ENCODE peak calls at places on chromosomes 6 and 20, in eight cellular contexts. One of them, this sample, is unnamed. For H3K9me3 and H3K4me1, the result is how much of the 10 kb centered on the place peaks cover.

GRCh38 chr6:34423254-34423653 is 2.6 kb downstream of the RPS10 start:
- DNase-seq in astrocyte: peak
- DNase-seq in right atrium auricular region: no peak
- DNase-seq in CD8-positive, alpha-beta T cell: no peak
- DNase-seq in heart right ventricle: no peak
- DNase-seq in adrenal gland: no peak
- DNase-seq in mesenchymal stem cell: peak
- DNase-seq in CD4-positive, CD25-positive, alpha-beta regulatory T cell: no peak
- DNase-seq in this sample: no peak

GRCh38 chr6:7166410-7167293 is 58.9 kb downstream of the RREB1 start:
- DNase-seq in CD8-positive, alpha-beta T cell: no peak
- DNase-seq in right atrium auricular region: peak
- DNase-seq in heart right ventricle: no peak
- DNase-seq in CD4-positive, CD25-positive, alpha-beta regulatory T cell: no peak
- DNase-seq in adrenal gland: no peak
- DNase-seq in mesenchymal stem cell: peak
- DNase-seq in astrocyte: peak
- DNase-seq in this sample: peak

GRCh38 chr6:125293587-125293986 is 8.2 kb downstream of the HDDC2 start:
- DNase-seq in CD4-positive, CD25-positive, alpha-beta regulatory T cell: no peak
- DNase-seq in right atrium auricular region: no peak
- DNase-seq in mesenchymal stem cell: no peak
- DNase-seq in heart right ventricle: no peak
- DNase-seq in adrenal gland: no peak
- DNase-seq in astrocyte: no peak
- DNase-seq in CD8-positive, alpha-beta T cell: no peak
- DNase-seq in this sample: no peak

GRCh38 chr6:90818163-90818562 is 231.3 kb upstream of the MAP3K7 start:
- DNase-seq in CD8-positive, alpha-beta T cell: no peak
- DNase-seq in mesenchymal stem cell: peak
- DNase-seq in heart right ventricle: no peak
- DNase-seq in CD4-positive, CD25-positive, alpha-beta regulatory T cell: no peak
- DNase-seq in right atrium auricular region: no peak
- DNase-seq in adrenal gland: no peak
- DNase-seq in astrocyte: no peak
- DNase-seq in this sample: peak

GRCh38 chr6:4128072-4128471 is 7.3 kb downstream of the ECI2 start:
- DNase-seq in mesenchymal stem cell: no peak
- DNase-seq in adrenal gland: no peak
- DNase-seq in astrocyte: peak
- DNase-seq in CD8-positive, alpha-beta T cell: no peak
- DNase-seq in right atrium auricular region: no peak
- DNase-seq in CD4-positive, CD25-positive, alpha-beta regulatory T cell: no peak
- DNase-seq in heart right ventricle: no peak
- DNase-seq in this sample: no peak

GRCh38 chr6:114342826-114343781 is at the start of gene HS3ST5:
- DNase-seq in mesenchymal stem cell: peak
- DNase-seq in CD8-positive, alpha-beta T cell: no peak
- DNase-seq in right atrium auricular region: no peak
- DNase-seq in adrenal gland: peak
- DNase-seq in CD4-positive, CD25-positive, alpha-beta regulatory T cell: no peak
- DNase-seq in heart right ventricle: peak
- DNase-seq in astrocyte: peak
- DNase-seq in this sample: peak

GRCh38 chr6:153210083-153210482 is 79.0 kb upstream of the RGS17 start:
- DNase-seq in right atrium auricular region: no peak
- DNase-seq in CD4-positive, CD25-positive, alpha-beta regulatory T cell: peak
- DNase-seq in CD8-positive, alpha-beta T cell: no peak
- DNase-seq in heart right ventricle: no peak
- DNase-seq in astrocyte: peak
- DNase-seq in mesenchymal stem cell: peak
- DNase-seq in adrenal gland: no peak
- DNase-seq in this sample: peak

GRCh38 chr6:145699462-145699861 is 35.9 kb downstream of the EPM2A start:
- DNase-seq in adrenal gland: no peak
- DNase-seq in right atrium auricular region: no peak
- DNase-seq in mesenchymal stem cell: peak
- DNase-seq in CD8-positive, alpha-beta T cell: no peak
- DNase-seq in CD4-positive, CD25-positive, alpha-beta regulatory T cell: no peak
- DNase-seq in heart right ventricle: no peak
- DNase-seq in astrocyte: peak
- DNase-seq in this sample: no peak

GRCh38 chr6:86728976-86729375 is 208.4 kb upstream of the HTR1E start:
- DNase-seq in adrenal gland: no peak
- DNase-seq in astrocyte: no peak
- DNase-seq in right atrium auricular region: no peak
- DNase-seq in heart right ventricle: no peak
- DNase-seq in CD8-positive, alpha-beta T cell: no peak
- DNase-seq in mesenchymal stem cell: no peak
- DNase-seq in CD4-positive, CD25-positive, alpha-beta regulatory T cell: no peak
- DNase-seq in this sample: no peak

GRCh38 chr20:47097691-47098622 is 203.3 kb downstream of the EYA2 start:
- DNase-seq in CD4-positive, CD25-positive, alpha-beta regulatory T cell: no peak
- DNase-seq in heart right ventricle: no peak
- DNase-seq in astrocyte: no peak
- DNase-seq in adrenal gland: no peak
- DNase-seq in right atrium auricular region: no peak
- DNase-seq in CD8-positive, alpha-beta T cell: no peak
- DNase-seq in mesenchymal stem cell: no peak
- DNase-seq in this sample: no peak

GRCh38 chr6:108157234-108157971 is 8.4 kb upstream of the NR2E1 start:
- DNase-seq in adrenal gland: no peak
- DNase-seq in heart right ventricle: no peak
- DNase-seq in astrocyte: no peak
- DNase-seq in CD4-positive, CD25-positive, alpha-beta regulatory T cell: no peak
- DNase-seq in mesenchymal stem cell: no peak
- DNase-seq in CD8-positive, alpha-beta T cell: no peak
- DNase-seq in right atrium auricular region: no peak
- DNase-seq in this sample: no peak

GRCh38 chr6:147382945-147383554 is 125.4 kb upstream of the SAMD5 start:
- DNase-seq in CD8-positive, alpha-beta T cell: no peak
- DNase-seq in CD4-positive, CD25-positive, alpha-beta regulatory T cell: peak
- DNase-seq in right atrium auricular region: no peak
- DNase-seq in mesenchymal stem cell: peak
- DNase-seq in heart right ventricle: no peak
- DNase-seq in adrenal gland: no peak
- DNase-seq in astrocyte: peak
- DNase-seq in this sample: peak

GRCh38 chr6:53986165-53986720 is 125.0 kb upstream of the MLIP start:
- DNase-seq in CD8-positive, alpha-beta T cell: no peak
- DNase-seq in right atrium auricular region: no peak
- DNase-seq in heart right ventricle: peak
- DNase-seq in astrocyte: peak
- DNase-seq in CD4-positive, CD25-positive, alpha-beta regulatory T cell: peak
- DNase-seq in mesenchymal stem cell: peak
- DNase-seq in adrenal gland: peak
- DNase-seq in this sample: peak

GRCh38 chr6:89146748-89147715 is 1.2 kb downstream of the PM20D2 start:
- DNase-seq in CD4-positive, CD25-positive, alpha-beta regulatory T cell: peak
- DNase-seq in right atrium auricular region: no peak
- DNase-seq in heart right ventricle: peak
- DNase-seq in astrocyte: peak
- DNase-seq in CD8-positive, alpha-beta T cell: no peak
- DNase-seq in adrenal gland: no peak
- DNase-seq in mesenchymal stem cell: peak
- DNase-seq in this sample: peak

GRCh38 chr20:57612436-57612835 is 7.8 kb downstream of the ZBP1 start:
- DNase-seq in CD4-positive, CD25-positive, alpha-beta regulatory T cell: no peak
- DNase-seq in right atrium auricular region: no peak
- DNase-seq in astrocyte: no peak
- DNase-seq in heart right ventricle: no peak
- DNase-seq in adrenal gland: no peak
- DNase-seq in CD8-positive, alpha-beta T cell: no peak
- DNase-seq in mesenchymal stem cell: no peak
- DNase-seq in this sample: no peak

GRCh38 chr6:69756357-69756756 is 40.5 kb downstream of the LMBRD1 start:
- DNase-seq in mesenchymal stem cell: no peak
- DNase-seq in CD4-positive, CD25-positive, alpha-beta regulatory T cell: no peak
- DNase-seq in right atrium auricular region: no peak
- DNase-seq in CD8-positive, alpha-beta T cell: no peak
- DNase-seq in adrenal gland: no peak
- DNase-seq in astrocyte: no peak
- DNase-seq in heart right ventricle: no peak
- DNase-seq in this sample: no peak

GRCh38 chr6:22476811-22477210 is 92.6 kb upstream of the HDGFL1 start:
- DNase-seq in astrocyte: peak
- DNase-seq in heart right ventricle: no peak
- DNase-seq in mesenchymal stem cell: peak
- DNase-seq in CD8-positive, alpha-beta T cell: no peak
- DNase-seq in right atrium auricular region: no peak
- DNase-seq in CD4-positive, CD25-positive, alpha-beta regulatory T cell: no peak
- DNase-seq in adrenal gland: no peak
- DNase-seq in this sample: no peak

GRCh38 chr6:150573041-150573681 is 26.5 kb upstream of the PLEKHG1 start:
- DNase-seq in right atrium auricular region: no peak
- DNase-seq in mesenchymal stem cell: peak
- DNase-seq in CD4-positive, CD25-positive, alpha-beta regulatory T cell: no peak
- DNase-seq in heart right ventricle: peak
- DNase-seq in CD8-positive, alpha-beta T cell: no peak
- DNase-seq in adrenal gland: peak
- DNase-seq in astrocyte: no peak
- DNase-seq in this sample: peak

GRCh38 chr6:7172605-7173185 is 64.9 kb downstream of the RREB1 start:
- DNase-seq in CD8-positive, alpha-beta T cell: no peak
- DNase-seq in adrenal gland: no peak
- DNase-seq in astrocyte: peak
- DNase-seq in mesenchymal stem cell: no peak
- DNase-seq in heart right ventricle: no peak
- DNase-seq in CD4-positive, CD25-positive, alpha-beta regulatory T cell: no peak
- DNase-seq in right atrium auricular region: no peak
- DNase-seq in this sample: no peak

GRCh38 chr20:64039293-64040160 is 3.5 kb downstream of the C20orf204 start:
- DNase-seq in CD4-positive, CD25-positive, alpha-beta regulatory T cell: no peak
- DNase-seq in mesenchymal stem cell: no peak
- DNase-seq in CD8-positive, alpha-beta T cell: no peak
- DNase-seq in adrenal gland: no peak
- DNase-seq in heart right ventricle: no peak
- DNase-seq in right atrium auricular region: no peak
- DNase-seq in astrocyte: no peak
- DNase-seq in this sample: no peak

GRCh38 chr20:64038252-64038578 is 2.2 kb downstream of the C20orf204 start:
- DNase-seq in adrenal gland: no peak
- DNase-seq in CD4-positive, CD25-positive, alpha-beta regulatory T cell: no peak
- DNase-seq in mesenchymal stem cell: no peak
- DNase-seq in CD8-positive, alpha-beta T cell: no peak
- DNase-seq in astrocyte: no peak
- DNase-seq in heart right ventricle: no peak
- DNase-seq in right atrium auricular region: no peak
- DNase-seq in this sample: no peak

GRCh38 chr20:64037498-64038213 is 1.7 kb downstream of the C20orf204 start:
- DNase-seq in mesenchymal stem cell: no peak
- DNase-seq in CD4-positive, CD25-positive, alpha-beta regulatory T cell: peak
- DNase-seq in astrocyte: no peak
- DNase-seq in right atrium auricular region: no peak
- DNase-seq in heart right ventricle: no peak
- DNase-seq in adrenal gland: no peak
- DNase-seq in CD8-positive, alpha-beta T cell: no peak
- DNase-seq in this sample: no peak

GRCh38 chr20:64037199-64037497 is 1.2 kb downstream of the C20orf204 start:
- DNase-seq in right atrium auricular region: no peak
- DNase-seq in heart right ventricle: no peak
- DNase-seq in mesenchymal stem cell: no peak
- DNase-seq in CD8-positive, alpha-beta T cell: no peak
- DNase-seq in astrocyte: no peak
- DNase-seq in adrenal gland: no peak
- DNase-seq in CD4-positive, CD25-positive, alpha-beta regulatory T cell: no peak
- DNase-seq in this sample: no peak

GRCh38 chr20:64038579-64039292 is 2.8 kb downstream of the C20orf204 start:
- DNase-seq in adrenal gland: peak
- DNase-seq in CD8-positive, alpha-beta T cell: peak
- DNase-seq in heart right ventricle: peak
- DNase-seq in right atrium auricular region: peak
- DNase-seq in astrocyte: peak
- DNase-seq in CD4-positive, CD25-positive, alpha-beta regulatory T cell: peak
- DNase-seq in mesenchymal stem cell: peak
- DNase-seq in this sample: peak
- H3K27ac ChIP-seq in adrenal gland: no peak
- H3K27ac ChIP-seq in CD8-positive, alpha-beta T cell: peak
- H3K27ac ChIP-seq in heart right ventricle: peak
- H3K27ac ChIP-seq in right atrium auricular region: peak
- H3K27ac ChIP-seq in astrocyte: no peak
- H3K27ac ChIP-seq in CD4-positive, CD25-positive, alpha-beta regulatory T cell: peak
- H3K27ac ChIP-seq in mesenchymal stem cell: no peak
- H3K27ac ChIP-seq in this sample: no peak

GRCh38 chr6:79813143-79813542 is 134.2 kb downstream of the ELOVL4 start:
- DNase-seq in astrocyte: no peak
- DNase-seq in right atrium auricular region: no peak
- DNase-seq in CD4-positive, CD25-positive, alpha-beta regulatory T cell: no peak
- DNase-seq in adrenal gland: no peak
- DNase-seq in heart right ventricle: no peak
- DNase-seq in CD8-positive, alpha-beta T cell: no peak
- DNase-seq in mesenchymal stem cell: no peak
- DNase-seq in this sample: no peak
- H3K9me3 ChIP-seq in astrocyte: under half
- H3K9me3 ChIP-seq in right atrium auricular region: under half
- H3K9me3 ChIP-seq in CD4-positive, CD25-positive, alpha-beta regulatory T cell: under half
- H3K9me3 ChIP-seq in adrenal gland: under half
- H3K9me3 ChIP-seq in heart right ventricle: under half
- H3K9me3 ChIP-seq in CD8-positive, alpha-beta T cell: under half
- H3K9me3 ChIP-seq in mesenchymal stem cell: under half
- H3K9me3 ChIP-seq in this sample: under half

GRCh38 chr6:111865049-111865585 is 8.1 kb downstream of the FYN start:
- DNase-seq in CD4-positive, CD25-positive, alpha-beta regulatory T cell: no peak
- DNase-seq in CD8-positive, alpha-beta T cell: no peak
- DNase-seq in mesenchymal stem cell: no peak
- DNase-seq in adrenal gland: no peak
- DNase-seq in astrocyte: no peak
- DNase-seq in heart right ventricle: no peak
- DNase-seq in right atrium auricular region: no peak
- DNase-seq in this sample: no peak
- H3K4me1 ChIP-seq in CD4-positive, CD25-positive, alpha-beta regulatory T cell: half or more
- H3K4me1 ChIP-seq in CD8-positive, alpha-beta T cell: half or more
- H3K4me1 ChIP-seq in mesenchymal stem cell: under half
- H3K4me1 ChIP-seq in adrenal gland: under half
- H3K4me1 ChIP-seq in astrocyte: under half
- H3K4me1 ChIP-seq in heart right ventricle: under half
- H3K4me1 ChIP-seq in right atrium auricular region: under half
- H3K4me1 ChIP-seq in this sample: under half

DNA sequence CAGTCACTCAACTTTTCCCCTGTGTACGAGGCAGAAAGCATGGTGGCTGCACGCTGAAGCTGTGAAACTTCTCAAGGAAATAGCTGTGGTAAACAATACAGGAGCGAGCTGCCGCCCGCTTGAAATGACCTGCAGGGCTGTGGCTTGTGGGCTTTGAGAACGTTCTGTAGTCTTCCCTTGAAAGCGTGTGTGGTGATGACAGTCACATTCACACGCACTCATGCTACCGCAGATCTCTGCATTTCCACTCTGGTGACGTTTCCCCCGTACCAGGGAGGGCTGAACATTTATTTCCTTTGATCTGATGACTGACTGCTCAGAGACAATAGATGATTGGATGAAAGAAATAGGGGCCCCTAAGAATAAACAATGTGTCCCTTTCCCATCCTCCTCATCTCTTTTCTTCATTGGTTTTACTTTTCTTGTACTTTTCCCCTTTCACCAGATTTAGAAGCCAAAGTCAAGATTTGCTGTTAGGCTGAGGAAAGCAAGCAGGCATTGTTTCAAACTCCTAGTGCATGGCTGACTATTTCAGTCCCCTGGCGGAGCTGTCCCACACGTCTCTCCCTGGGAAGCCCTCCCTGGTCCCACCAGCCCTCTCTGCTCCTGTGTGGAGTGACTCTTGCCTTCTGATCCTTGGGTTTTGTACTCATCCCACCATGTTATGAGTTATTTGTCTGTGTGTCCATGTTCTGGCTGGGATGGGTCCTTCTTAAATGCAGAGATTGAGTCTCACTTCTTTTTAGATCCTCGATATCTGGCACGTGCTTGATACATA is 3.9 kb downstream of the SYTL3 start:
- DNase-seq in mesenchymal stem cell: peak
- DNase-seq in astrocyte: peak
- DNase-seq in heart right ventricle: no peak
- DNase-seq in right atrium auricular region: peak
- DNase-seq in CD8-positive, alpha-beta T cell: peak
- DNase-seq in adrenal gland: no peak
- DNase-seq in CD4-positive, CD25-positive, alpha-beta regulatory T cell: peak
- DNase-seq in this sample: no peak
- H3K27ac ChIP-seq in mesenchymal stem cell: no peak
- H3K27ac ChIP-seq in astrocyte: peak
- H3K27ac ChIP-seq in heart right ventricle: peak
- H3K27ac ChIP-seq in right atrium auricular region: peak
- H3K27ac ChIP-seq in CD8-positive, alpha-beta T cell: peak
- H3K27ac ChIP-seq in adrenal gland: peak
- H3K27ac ChIP-seq in CD4-positive, CD25-positive, alpha-beta regulatory T cell: peak
- H3K27ac ChIP-seq in this sample: peak